ENCODE peak calls at places on chromosomes 5 and 9, in eight cellular contexts. R is Calu3; W is stimulated activated CD4-positive, alpha-beta T cell treated with anti-CD3 and anti-CD28 coated beads, Interleukin-4, amount 100 ng/mL, for 4 hours; B is lower leg skin; H is stromal cell of bone marrow; U is stimulated activated CD8-positive, alpha-beta memory T cell treated with anti-CD3 and anti-CD28 coated beads, Interleukin-4, amount 100 ng/mL, for 1 hour; Y is NCI-H460; Q is NCI-H1417 treated with DMSO at 0.1 percent for 48 hours. I is an unnamed sample.

GRCh38 chr5:132427285-132428146 is 58.0 kb downstream of the SLC22A5 start:
- DNase-seq in Y (no peak), W (no peak), H (no peak), Q (no peak), U (no peak), B (no peak), R (peak), I (no peak)

GRCh38 chr5:90844931-90845330 is 286.3 kb downstream of the ADGRV1 start:
- DNase-seq in B (no peak), U (no peak), R (no peak), Y (no peak), H (no peak), Q (no peak), W (no peak), I (peak)

GRCh38 chr5:94031631-94032030 is 290.2 kb upstream of the POU5F2 start:
- DNase-seq in R (no peak), W (no peak), Q (no peak), H (no peak), U (no peak), B (no peak), Y (no peak), I (peak)

GRCh38 chr9:37515620-37516258 is 30.0 kb downstream of the POLR1E start:
- DNase-seq in R (no peak), U (no peak), Q (no peak), Y (no peak), W (no peak), H (no peak), B (no peak), I (no peak)

GRCh38 chr5:145975361-145976066 is 39.1 kb downstream of the SH3RF2 start:
- DNase-seq in Q (no peak), R (peak), H (peak), Y (no peak), B (no peak), W (no peak), U (no peak), I (peak)

GRCh38 chr9:33434317-33435105 is 12.9 kb downstream of the AQP3 start:
- DNase-seq in B (no peak), Q (no peak), R (no peak), W (no peak), U (no peak), Y (no peak), H (no peak), I (no peak)

GRCh38 chr5:17154211-17154996 is 63.0 kb upstream of the BASP1 start:
- DNase-seq in Y (no peak), B (no peak), R (no peak), H (no peak), U (no peak), Q (no peak), W (no peak), I (peak)

GRCh38 chr5:16615737-16616535 is 861 bp downstream of the RETREG1 start:
- DNase-seq in H (no peak), W (no peak), Q (no peak), Y (no peak), R (no peak), B (no peak), U (no peak), I (peak)

GRCh38 chr5:82004511-82004910 is 32.7 kb downstream of the ATG10 start:
- DNase-seq in H (peak), W (no peak), Y (no peak), U (no peak), Q (no peak), B (no peak), R (no peak), I (peak)

GRCh38 chr5:21654551-21654950 is 1198.6 kb downstream of the CDH12 start:
- DNase-seq in W (no peak), Y (no peak), U (no peak), B (no peak), H (no peak), Q (no peak), R (no peak), I (no peak)

GRCh38 chr5:17069995-17070405 is 133.9 kb upstream of the MYO10 start:
- DNase-seq in Y (peak), Q (no peak), H (no peak), W (no peak), U (no peak), B (no peak), R (no peak), I (peak)

GRCh38 chr9:15401266-15401665 is 21.4 kb upstream of the SNAPC3 start:
- DNase-seq in W (no peak), Y (no peak), U (no peak), Q (no peak), H (no peak), B (no peak), R (no peak), I (no peak)

GRCh38 chr9:109816490-109816889 is 36.5 kb downstream of the PALM2AKAP2 start:
- DNase-seq in R (peak), Y (peak), Q (no peak), W (no peak), B (peak), U (no peak), H (peak), I (peak)

GRCh38 chr9:115777610-115778009 is 376.0 kb upstream of the PAPPA start:
- DNase-seq in U (no peak), Q (no peak), Y (no peak), W (no peak), H (no peak), R (no peak), B (no peak), I (no peak)

GRCh38 chr5:139982157-139982974 is 60.7 kb downstream of the NRG2 start:
- DNase-seq in Y (no peak), Q (no peak), H (no peak), W (no peak), U (no peak), B (no peak), R (peak), I (peak)

GRCh38 chr9:92142329-92142728 is 27.1 kb upstream of the SPTLC1 start:
- DNase-seq in U (no peak), H (no peak), Q (no peak), R (no peak), W (no peak), B (no peak), Y (no peak), I (no peak)

GRCh38 chr9:76677481-76678055 is 86.7 kb upstream of the PCA3 start:
- DNase-seq in H (no peak), R (no peak), U (no peak), Q (no peak), Y (no peak), B (no peak), W (no peak), I (no peak)

GRCh38 chr9:26928966-26929495 is 18.0 kb downstream of the PLAA start:
- DNase-seq in Y (no peak), Q (no peak), W (no peak), B (no peak), H (no peak), R (no peak), U (no peak), I (no peak)

GRCh38 chr5:5025774-5026406 is 114.2 kb upstream of the ADAMTS16 start:
- DNase-seq in U (no peak), Y (no peak), R (no peak), H (no peak), B (no peak), Q (no peak), W (no peak), I (no peak)

GRCh38 chr5:1998716-1999317 is 116.1 kb upstream of the IRX4 start:
- DNase-seq in R (no peak), H (no peak), Y (no peak), U (no peak), W (no peak), Q (no peak), B (peak), I (peak)

GRCh38 chr9:136629879-136630661 is 32.6 kb upstream of the EGFL7 start:
- DNase-seq in R (peak), B (no peak), Q (no peak), W (peak), H (no peak), Y (peak), U (no peak), I (peak)

GRCh38 chr9:123568691-123569342 is 212.8 kb downstream of the CRB2 start:
- DNase-seq in U (no peak), W (no peak), Q (no peak), B (peak), R (no peak), Y (no peak), H (peak), I (no peak)

GRCh38 chr9:126471084-126471611 is 142.6 kb upstream of the LMX1B start:
- DNase-seq in Q (no peak), U (peak), Y (no peak), W (peak), R (no peak), H (peak), B (peak), I (no peak)

GRCh38 chr5:62937661-62938558 is 359.3 kb downstream of the LRRC70 start:
- DNase-seq in H (peak), Y (no peak), R (no peak), Q (no peak), W (no peak), U (no peak), B (no peak), I (no peak)

I was measured in epithelial cell of esophagus.